ENCODE peak calls at places on chromosomes 11 and 22, in four cellular contexts. Q is uterus, M is dorsolateral prefrontal cortex, K is AG04450. X is an unnamed sample.

GRCh38 chr11:119338318-119338890 is 2.3 kb downstream of the C1QTNF5 start:
- DNase-seq in K (no peak), Q (peak; percentile 82), M (peak; percentile 78), X (peak; percentile 73)

GRCh38 chr22:20145206-20145831 is 5.5 kb downstream of the CCDC188 start:
- DNase-seq in M (no peak), Q (no peak), K (no peak), X (no peak)

GRCh38 chr11:85042368-85042767 is 584.8 kb downstream of the DLG2 start:
- DNase-seq in Q (no peak), K (no peak), M (no peak), X (no peak)

GRCh38 chr11:17743026-17743807 is 8.6 kb downstream of the KCNC1 start:
- DNase-seq in K (no peak), Q (no peak), M (peak; percentile 20), X (no peak)

GRCh38 chr11:1128333-1129142 is 29.2 kb upstream of the MUC5AC start:
- DNase-seq in K (no peak), Q (no peak), M (no peak), X (no peak)

GRCh38 chr11:46307785-46308341 is 30.4 kb downstream of the CREB3L1 start:
- DNase-seq in K (no peak), Q (no peak), M (no peak), X (no peak)

GRCh38 chr22:19799322-19800190 is 39.0 kb downstream of the TBX1 start:
- DNase-seq in M (no peak), Q (peak; percentile 90), K (peak; percentile 77), X (no peak)

GRCh38 chr22:41951898-41952474 is at the start of gene SMIM45:
- DNase-seq in Q (no peak), K (no peak), M (peak; percentile 93), X (no peak)

GRCh38 chr11:11608783-11609232 is 13.0 kb downstream of the GALNT18 start:
- DNase-seq in K (no peak), M (no peak), Q (no peak), X (peak; percentile 62)

GRCh38 chr11:126305699-126306098 is 1.8 kb downstream of the DCPS start:
- DNase-seq in M (no peak), Q (no peak), K (no peak), X (no peak)

GRCh38 chr11:71066311-71066710 is 186.1 kb downstream of the SHANK2 start:
- DNase-seq in Q (no peak), K (no peak), M (no peak), X (no peak)

GRCh38 chr11:134412508-134413333 is 679 bp upstream of the B3GAT1 start:
- DNase-seq in Q (no peak), M (peak; percentile 91), K (no peak), X (no peak)

GRCh38 chr22:44120314-44120704 is 60.4 kb upstream of the PARVG start:
- DNase-seq in K (no peak), M (no peak), Q (no peak), X (no peak)

DNA sequence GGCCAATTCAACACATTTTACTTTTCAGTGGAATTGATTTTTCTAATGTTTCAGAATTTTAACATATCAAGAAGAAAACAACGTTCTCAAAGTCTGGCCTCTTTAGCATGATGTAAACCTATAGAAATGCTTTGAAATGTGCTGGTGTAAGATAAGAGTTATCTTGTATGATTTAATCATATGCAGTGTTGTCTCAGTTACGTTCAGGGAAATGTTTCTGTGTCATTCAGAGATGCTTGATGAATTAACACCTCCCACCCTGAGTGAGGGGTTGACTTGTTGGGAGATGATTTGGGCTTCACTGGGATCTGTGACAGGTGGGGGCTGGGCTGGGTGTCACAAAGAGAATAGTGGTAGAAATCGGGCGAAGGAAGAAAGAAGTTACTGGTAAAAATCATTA is 15.7 kb upstream of the MYO18B start:
- DNase-seq in K (no peak), Q (no peak), M (no peak), X (no peak)
- H3K27ac ChIP-seq in K (no peak overlapping the region), Q (no peak overlapping the region), M (peak overlapping the region; percentile 20), X (no peak overlapping the region)

GRCh38 chr11:76455931-76456330 is 11.1 kb downstream of the EMSY start:
- DNase-seq in M (no peak), Q (no peak), K (no peak), X (no peak)

GRCh38 chr11:76456571-76456970 is 11.8 kb downstream of the EMSY start:
- DNase-seq in K (no peak), Q (no peak), M (no peak), X (no peak)

GRCh38 chr11:76459846-76460245 is 15.0 kb downstream of the EMSY start:
- DNase-seq in M (no peak), Q (no peak), K (no peak), X (no peak)

GRCh38 chr11:76462317-76462716 is 17.5 kb downstream of the EMSY start:
- DNase-seq in M (no peak), K (no peak), Q (no peak), X (no peak)

DNA sequence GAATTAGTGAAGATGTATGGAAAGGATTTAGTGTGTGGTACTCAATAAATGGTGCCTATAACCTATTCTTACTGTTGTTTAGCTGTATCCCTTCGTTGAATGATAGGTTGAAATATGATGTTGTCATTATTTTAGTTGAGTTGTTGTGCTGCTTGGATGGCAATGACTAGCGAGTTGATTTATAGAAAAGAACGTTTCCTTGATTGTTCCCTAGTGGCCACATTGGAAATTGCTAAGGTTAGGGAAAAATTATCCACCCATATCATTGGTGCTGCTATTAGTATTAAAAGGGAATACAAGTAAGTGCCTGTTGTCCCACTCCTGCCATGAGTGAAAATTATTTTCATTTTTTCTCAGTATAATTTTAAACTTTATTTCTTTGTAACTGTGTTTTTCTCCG is 14.5 kb downstream of the EMSY start:
- DNase-seq in K (no peak), Q (no peak), M (no peak), X (peak; percentile 15)
- TF ChIP-seq CTCF in K (peak; percentile 32), Q (no peak), M (peak; percentile 24), X (peak; percentile 41)

GRCh38 chr22:32830957-32831356 is 29.5 kb downstream of the TIMP3 start:
- DNase-seq in K (no peak), M (no peak), Q (no peak), X (no peak)

GRCh38 chr22:32831571-32831970 is 30.1 kb downstream of the TIMP3 start:
- DNase-seq in Q (no peak), K (no peak), M (no peak), X (no peak)

GRCh38 chr22:32829451-32829851 is 27.9 kb downstream of the TIMP3 start:
- DNase-seq in Q (no peak), K (no peak), M (no peak), X (no peak)

GRCh38 chr22:32828561-32828960 is 27.1 kb downstream of the TIMP3 start:
- DNase-seq in K (no peak), Q (peak; percentile 28), M (no peak), X (no peak)

GRCh38 chr22:32830473-32830872 is 29.0 kb downstream of the TIMP3 start:
- DNase-seq in M (no peak), Q (peak; percentile 78), K (no peak), X (no peak)
- H3K27ac ChIP-seq in M (peak overlapping the region; percentile 66), Q (peak overlapping the region; percentile 47), K (no peak overlapping the region), X (no peak overlapping the region)

DNA sequence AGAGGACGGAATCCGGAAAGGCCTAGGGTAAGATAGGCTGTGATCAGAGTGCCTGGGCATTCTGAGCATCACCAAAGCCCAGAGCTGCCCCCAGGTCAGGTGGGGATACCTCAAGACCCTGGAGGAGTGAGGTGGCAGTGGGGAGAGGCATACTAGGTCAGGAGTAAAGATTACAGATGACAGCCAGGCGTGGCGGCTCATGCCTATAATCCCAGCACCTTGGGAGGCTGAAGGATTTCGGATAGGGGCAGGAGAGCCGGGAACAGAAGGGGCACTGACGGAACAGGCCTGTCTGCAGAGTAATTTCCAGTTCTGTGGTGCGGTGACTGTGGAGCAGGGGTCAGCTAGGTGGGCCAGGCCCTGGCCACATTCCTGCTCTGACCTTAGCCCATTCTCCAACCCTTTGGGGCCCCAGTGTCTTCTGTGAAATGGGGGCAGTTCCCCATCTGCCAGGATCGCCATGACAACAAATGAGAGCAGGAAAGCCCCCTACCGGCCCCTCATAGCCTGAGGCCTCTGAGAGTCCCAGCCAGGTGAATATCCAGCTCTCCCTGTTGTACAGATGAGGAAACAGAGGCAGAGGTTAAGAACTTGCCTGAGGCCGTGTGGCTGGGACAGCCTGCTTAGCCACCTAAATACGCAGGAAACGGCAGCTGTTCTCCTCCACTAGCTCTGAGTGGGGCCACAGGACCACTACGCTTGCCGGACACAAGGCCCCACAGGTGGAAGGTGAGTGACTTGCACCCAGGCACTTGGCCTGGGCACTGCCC is 9.2 kb downstream of the BAD start:
- DNase-seq in K (no peak), Q (no peak), M (no peak), X (no peak)
- TF ChIP-seq CTCF in K (no peak), Q (no peak), M (no peak), X (no peak)

DNA sequence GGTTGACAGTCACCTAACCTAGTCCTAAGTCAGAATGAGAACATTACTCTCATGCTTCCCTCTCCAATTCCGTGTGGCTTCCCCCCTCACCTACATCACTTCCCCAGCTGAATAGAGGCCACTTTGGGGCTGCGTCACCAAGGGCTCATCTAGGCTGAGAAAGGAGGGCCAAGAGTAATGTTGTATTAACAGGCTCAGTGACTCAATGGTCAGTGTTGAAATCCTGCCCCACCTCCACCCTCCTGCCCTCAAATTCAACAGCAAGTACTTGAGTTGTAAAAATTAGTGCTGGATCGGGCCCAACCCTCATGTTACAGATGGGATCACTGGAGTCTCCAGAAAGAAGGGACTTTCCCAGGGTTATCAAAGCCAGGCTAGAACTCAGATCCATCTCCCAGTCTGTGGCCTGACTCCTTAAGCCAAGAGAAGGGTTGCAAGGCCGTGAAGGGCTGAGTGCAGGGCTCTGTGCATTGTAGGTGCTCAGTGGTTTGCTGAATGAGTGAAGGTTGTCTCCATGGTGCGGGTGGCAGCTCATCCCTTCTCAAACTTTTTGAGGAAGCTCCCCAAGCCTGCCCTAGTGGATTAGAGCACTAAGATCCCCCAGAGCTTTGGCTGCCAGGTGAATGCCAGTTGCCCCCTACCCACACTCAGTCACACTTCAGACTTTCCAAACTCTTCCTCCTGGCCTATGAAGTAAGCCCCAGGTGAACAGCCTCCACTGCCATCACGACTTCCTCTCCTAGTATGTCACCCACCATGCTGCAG is 3.2 kb downstream of the DGAT2 start:
- DNase-seq in Q (no peak), K (peak; percentile 18), M (no peak), X (peak; percentile 60)
- H3K27ac ChIP-seq in Q (no peak overlapping the region), K (no peak overlapping the region), M (no peak overlapping the region), X (peak overlapping the region; percentile 28)

GRCh38 chr11:65185869-65186341 is 4.2 kb downstream of the CAPN1 start:
- DNase-seq in Q (no peak), K (no peak), M (no peak), X (no peak)
- TF ChIP-seq CTCF in Q (no peak), K (no peak), M (no peak), X (no peak)

GRCh38 chr11:38330578-38330977 is 1732.5 kb upstream of the RAG2 start:
- DNase-seq in Q (no peak), M (no peak), K (no peak), X (no peak)

GRCh38 chr11:38332046-38332445 is 1734.0 kb upstream of the RAG2 start:
- DNase-seq in Q (no peak), K (no peak), M (no peak), X (no peak)
- H3K27ac ChIP-seq in Q (no peak overlapping the region), K (no peak overlapping the region), M (no peak overlapping the region), X (no peak overlapping the region)

DNA sequence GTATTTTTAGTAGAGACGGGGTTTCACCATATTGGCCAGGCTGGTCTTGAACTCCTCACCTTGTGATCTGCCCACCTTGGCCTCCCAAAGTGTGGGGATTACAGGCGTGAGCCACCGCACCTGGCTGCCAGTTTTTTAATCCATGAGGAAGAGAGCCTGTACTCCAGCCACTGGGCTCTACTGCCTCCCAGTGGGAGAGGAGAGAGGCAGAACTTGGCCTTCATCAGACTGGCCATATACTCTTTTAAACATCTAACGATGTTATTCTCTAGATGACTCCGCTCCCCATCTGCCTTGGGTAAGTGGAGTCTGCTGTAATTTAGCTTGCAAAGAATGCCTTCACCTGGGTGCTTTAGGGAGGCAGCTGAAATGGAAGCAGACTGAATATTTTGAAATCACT is 34.6 kb downstream of the SLC6A5 start:
- DNase-seq in M (no peak), Q (no peak), K (no peak), X (no peak)
- TF ChIP-seq CTCF in M (no peak), Q (no peak), K (no peak), X (no peak)

X was measured in RWPE1.